ENCODE peak calls at places on chromosomes 12 and 14, in ten cellular contexts. G, P, T, D, L, X, C, H, V and Y are unnamed samples.

GRCh38 chr12:121983546-121984205 is 38.0 kb upstream of the BCL7A start:
- DNase-seq in G (no peak), P (no peak), T (no peak), D (no peak), L (no peak), X (no peak), C (no peak), H (peak), V (no peak), Y (no peak)

GRCh38 chr14:101835166-101835557 is 73.7 kb downstream of the PPP2R5C start:
- DNase-seq in G (no peak), P (no peak), T (no peak), D (no peak), L (no peak), X (no peak), C (no peak), H (no peak), V (no peak), Y (no peak)

GRCh38 chr12:111457577-111457976 is 51.9 kb downstream of the SH2B3 start:
- DNase-seq in G (no peak), P (no peak), T (no peak), D (peak), L (no peak), X (no peak), C (no peak), H (no peak), V (no peak), Y (no peak)

GRCh38 chr12:54135621-54136027 is 53.2 kb downstream of the SMUG1 start:
- DNase-seq in G (no peak), P (no peak), T (no peak), D (no peak), L (no peak), X (no peak), C (no peak), H (no peak), V (no peak), Y (no peak)

GRCh38 chr12:116087962-116088361 is 189.5 kb downstream of the MED13L start:
- DNase-seq in G (no peak), P (no peak), T (no peak), D (no peak), L (no peak), X (no peak), C (no peak), H (no peak), V (no peak), Y (no peak)

GRCh38 chr12:111068281-111068680 is 147.9 kb upstream of the MYL2 start:
- DNase-seq in G (no peak), P (no peak), T (no peak), D (no peak), L (no peak), X (no peak), C (no peak), H (no peak), V (no peak), Y (no peak)

GRCh38 chr12:108629156-108629555 is 4.5 kb downstream of the SELPLG start:
- DNase-seq in G (peak), P (no peak), T (no peak), D (no peak), L (no peak), X (no peak), C (no peak), H (no peak), V (no peak), Y (no peak)

GRCh38 chr12:76588881-76589565 is 29.5 kb upstream of the OSBPL8 start:
- DNase-seq in G (no peak), P (no peak), T (peak), D (no peak), L (peak), X (no peak), C (no peak), H (peak), V (peak), Y (peak)

GRCh38 chr12:106134294-106134949 is 4.3 kb downstream of the NUAK1 start:
- DNase-seq in G (no peak), P (no peak), T (no peak), D (no peak), L (no peak), X (no peak), C (no peak), H (no peak), V (no peak), Y (no peak)

GRCh38 chr12:83527700-83528281 is 841.1 kb downstream of the TMTC2 start:
- DNase-seq in G (no peak), P (no peak), T (no peak), D (no peak), L (no peak), X (no peak), C (no peak), H (no peak), V (no peak), Y (no peak)

GRCh38 chr12:12202105-12202504 is 64.7 kb downstream of the LRP6 start:
- DNase-seq in G (no peak), P (no peak), T (no peak), D (no peak), L (no peak), X (no peak), C (no peak), H (no peak), V (no peak), Y (no peak)

GRCh38 chr12:75690556-75690955 is 179.1 kb upstream of the KRR1 start:
- DNase-seq in G (peak), P (no peak), T (peak), D (no peak), L (peak), X (no peak), C (no peak), H (peak), V (peak), Y (peak)

GRCh38 chr14:29925736-29926135 is 1.9 kb downstream of the PRKD1 start:
- DNase-seq in G (peak), P (no peak), T (no peak), D (no peak), L (no peak), X (no peak), C (peak), H (peak), V (no peak), Y (no peak)
- H3K4me3 ChIP-seq in G (peak), P (no peak), T (no peak), D (peak), L (peak), X (peak), C (no peak), H (peak), V (peak), Y (no peak)

GRCh38 chr12:32478858-32479257 is 79.5 kb downstream of the FGD4 start:
- DNase-seq in G (no peak), P (no peak), T (no peak), D (no peak), L (no peak), X (no peak), C (no peak), H (no peak), V (no peak), Y (no peak)

GRCh38 chr12:32482226-32482625 is 82.9 kb downstream of the FGD4 start:
- DNase-seq in G (no peak), P (no peak), T (no peak), D (no peak), L (no peak), X (no peak), C (no peak), H (peak), V (no peak), Y (no peak)

GRCh38 chr12:32476446-32476845 is 77.1 kb downstream of the FGD4 start:
- DNase-seq in G (no peak), P (no peak), T (no peak), D (no peak), L (no peak), X (no peak), C (no peak), H (no peak), V (no peak), Y (no peak)

GRCh38 chr12:32478166-32478565 is 78.8 kb downstream of the FGD4 start:
- DNase-seq in G (no peak), P (no peak), T (no peak), D (no peak), L (no peak), X (no peak), C (no peak), H (no peak), V (no peak), Y (no peak)

DNA sequence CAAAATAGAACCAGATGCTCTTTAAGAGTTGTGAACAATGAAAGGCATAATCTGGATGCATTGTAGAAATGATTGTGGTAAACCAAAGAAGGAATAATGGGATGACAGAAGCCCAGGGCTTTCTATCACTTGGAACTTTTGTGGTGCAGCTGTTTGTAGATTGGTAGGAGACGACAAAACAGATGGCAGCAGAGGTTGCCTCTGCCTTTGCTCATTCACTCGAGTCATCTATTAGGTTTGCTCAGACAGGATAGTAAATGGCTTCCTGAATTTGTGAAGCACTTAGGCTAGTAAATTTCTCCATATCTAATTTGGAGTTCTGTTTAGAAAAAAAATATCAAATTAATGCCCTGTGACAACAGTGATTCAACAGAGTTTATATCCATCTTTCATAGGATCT is 78.4 kb downstream of the FGD4 start:
- DNase-seq in G (peak), P (no peak), T (no peak), D (no peak), L (no peak), X (no peak), C (no peak), H (no peak), V (no peak), Y (no peak)
- H3K4me3 ChIP-seq in G (no peak), P (no peak), T (no peak), D (no peak), L (no peak), X (no peak), C (no peak), H (no peak), V (no peak), Y (no peak)

DNA sequence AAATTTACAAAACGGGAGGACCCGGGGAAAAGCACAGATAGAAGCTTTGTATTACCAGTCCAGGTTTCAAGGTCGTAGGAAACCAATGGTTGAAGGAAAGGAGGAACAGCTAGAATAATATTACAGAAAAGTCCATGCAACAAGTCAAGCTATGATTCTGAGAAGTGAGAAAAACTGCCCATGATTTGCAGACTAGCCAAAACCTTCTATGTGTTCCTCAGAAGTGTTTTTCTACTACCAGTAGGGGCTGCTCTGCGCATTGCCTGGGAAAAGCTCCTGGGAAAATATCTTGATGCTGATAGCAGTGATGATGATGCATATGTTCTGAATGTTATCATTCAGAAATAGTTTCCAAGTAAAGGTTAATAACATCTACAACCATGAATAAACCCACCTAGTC is 2.2 kb downstream of the PDZRN4 start:
- DNase-seq in G (peak), P (no peak), T (no peak), D (no peak), L (no peak), X (no peak), C (peak), H (peak), V (no peak), Y (no peak)
- H3K4me3 ChIP-seq in G (no peak), P (peak), T (no peak), D (peak), L (no peak), X (peak), C (no peak), H (no peak), V (no peak), Y (no peak)

DNA sequence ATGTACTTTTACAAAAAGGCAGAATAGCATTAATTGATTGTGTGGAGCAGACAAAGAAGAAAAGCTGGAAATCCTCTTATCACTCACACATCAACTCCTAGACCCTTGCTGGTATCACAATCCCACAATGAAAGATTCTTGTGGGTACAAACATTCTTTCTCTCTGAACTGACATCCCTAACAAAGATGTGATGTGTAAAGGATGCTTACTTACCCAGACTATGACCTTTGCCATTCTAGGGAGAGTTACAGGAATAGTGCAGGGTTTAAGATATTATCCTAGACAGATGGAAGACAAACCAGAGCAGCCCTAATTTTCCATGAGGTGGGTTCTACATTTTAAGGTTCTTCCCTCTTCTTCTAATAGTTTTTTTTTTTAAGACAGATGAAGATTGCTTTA is 60.4 kb upstream of the SLC6A15 start:
- DNase-seq in G (no peak), P (no peak), T (no peak), D (no peak), L (no peak), X (no peak), C (no peak), H (no peak), V (no peak), Y (no peak)
- H3K4me3 ChIP-seq in G (no peak), P (no peak), T (no peak), D (no peak), L (no peak), X (no peak), C (no peak), H (no peak), V (no peak), Y (no peak)

GRCh38 chr14:24310666-24311604 is at the start of gene LTB4R:
- DNase-seq in G (no peak), P (peak), T (peak), D (peak), L (no peak), X (peak), C (no peak), H (peak), V (no peak), Y (no peak)
- H3K4me3 ChIP-seq in G (no peak), P (peak), T (peak), D (peak), L (peak), X (peak), C (no peak), H (peak), V (peak), Y (peak)

GRCh38 chr12:120368789-120369475 is at the start of gene MSI1:
- DNase-seq in G (no peak), P (no peak), T (no peak), D (no peak), L (no peak), X (no peak), C (no peak), H (no peak), V (no peak), Y (no peak)
- H3K4me3 ChIP-seq in G (no peak), P (peak), T (peak), D (peak), L (no peak), X (peak), C (peak), H (no peak), V (no peak), Y (peak)